ENCODE peak calls at places on chromosome 15, in six cellular contexts. B is fibroblast of mammary gland, Q is fibroblast of lung, E is dorsolateral prefrontal cortex, K is bronchial epithelial cell, O is cardiac muscle cell. U is an unnamed sample.

GRCh38 chr15:53976844-53977392 is 1.3 kb upstream of the UNC13C start:
- DNase-seq in B (no peak), Q (no peak), E (no peak), K (peak), O (no peak), U (no peak)

GRCh38 chr15:81504170-81504905 is 130.3 kb upstream of the TMC3 start:
- DNase-seq in B (peak), Q (peak), E (no peak), K (peak), O (peak), U (no peak)

GRCh38 chr15:70077436-70077835 is 20.3 kb downstream of the TLE3 start:
- DNase-seq in B (no peak), Q (no peak), E (no peak), K (no peak), O (no peak), U (no peak)

GRCh38 chr15:52137432-52138357 is 25.1 kb upstream of the BCL2L10 start:
- DNase-seq in B (no peak), Q (no peak), E (no peak), K (no peak), O (no peak), U (no peak)

GRCh38 chr15:75200765-75201608 is 695 bp upstream of the C15orf39 start:
- DNase-seq in B (no peak), Q (peak), E (no peak), K (peak), O (no peak), U (no peak)

GRCh38 chr15:59553879-59554735 is 57.5 kb upstream of the GCNT3 start:
- DNase-seq in B (peak), Q (peak), E (no peak), K (peak), O (peak), U (peak)

GRCh38 chr15:67825880-67826716 is 789 bp downstream of the SKOR1 start:
- DNase-seq in B (no peak), Q (no peak), E (peak), K (no peak), O (no peak), U (no peak)

GRCh38 chr15:62895139-62895866 is 147.2 kb upstream of the TPM1 start:
- DNase-seq in B (peak), Q (peak), E (no peak), K (peak), O (peak), U (no peak)

GRCh38 chr15:31476411-31476810 is 149.8 kb downstream of the KLF13 start:
- DNase-seq in B (no peak), Q (no peak), E (no peak), K (no peak), O (no peak), U (no peak)

GRCh38 chr15:39407116-39407515 is 173.8 kb upstream of the THBS1 start:
- DNase-seq in B (peak), Q (no peak), E (no peak), K (no peak), O (peak), U (no peak)

GRCh38 chr15:60871731-60872130 is 357.4 kb downstream of the RORA start:
- DNase-seq in B (peak), Q (peak), E (no peak), K (peak), O (peak), U (peak)

GRCh38 chr15:59372352-59373211 is at the start of gene MYO1E:
- DNase-seq in B (peak), Q (peak), E (peak), K (peak), O (peak), U (peak)

GRCh38 chr15:57079446-57079845 is 161.0 kb downstream of the TCF12 start:
- DNase-seq in B (no peak), Q (peak), E (no peak), K (no peak), O (no peak), U (peak)
- TF ChIP-seq CTCF in B (no peak), Q (no peak), E (no peak), K (no peak), O (no peak), U (peak)

DNA sequence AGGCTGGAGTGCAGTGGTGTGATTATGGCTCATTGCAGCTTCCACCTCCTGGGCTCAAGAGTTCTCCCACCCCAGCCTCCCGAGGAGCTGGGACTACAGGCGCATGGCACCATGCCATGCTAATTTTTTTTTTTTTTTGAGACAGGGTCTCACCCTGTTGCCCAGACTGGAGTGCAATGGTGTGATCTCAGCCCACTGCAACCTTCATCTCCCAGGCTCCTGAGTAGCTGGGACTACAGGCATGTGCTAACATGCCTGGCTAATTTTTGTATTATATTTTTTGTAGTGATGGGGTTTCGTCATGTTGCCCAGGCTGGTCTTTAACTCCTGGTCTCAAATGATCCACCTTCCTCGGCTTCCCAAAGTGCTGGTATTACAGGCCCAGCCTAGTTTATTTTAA is 4.0 kb downstream of the TEX9 start:
- DNase-seq in B (no peak), Q (no peak), E (no peak), K (peak), O (no peak), U (no peak)
- H3K4me3 ChIP-seq in B (no peak), Q (no peak), E (no peak), K (no peak), O (no peak), U (no peak)

DNA sequence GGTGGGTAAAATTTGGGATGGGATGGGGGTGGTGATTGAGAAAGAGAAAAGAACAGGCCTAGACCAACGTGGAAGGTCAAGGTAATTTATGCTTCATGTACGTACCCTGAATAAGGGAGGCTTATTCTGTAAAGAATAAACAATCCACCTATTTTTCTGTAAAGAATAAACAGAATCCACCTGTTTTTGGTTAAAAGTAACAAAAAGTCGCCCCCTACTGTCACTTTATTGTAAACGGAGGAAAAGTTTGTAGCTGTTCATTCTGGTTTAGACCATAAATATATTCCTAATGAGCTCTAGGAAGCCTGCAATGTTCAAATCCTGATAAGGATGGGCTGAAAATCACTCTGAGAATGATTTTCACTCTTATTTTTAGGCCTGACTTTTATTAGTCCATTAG is 23.5 kb upstream of the SQOR start:
- DNase-seq in B (peak), Q (no peak), E (no peak), K (no peak), O (peak), U (no peak)
- TF ChIP-seq CTCF in B (peak), Q (peak), E (peak), K (peak), O (peak), U (peak)

GRCh38 chr15:66715736-66716667 is 14.0 kb downstream of the SMAD6 start:
- DNase-seq in B (no peak), Q (no peak), E (no peak), K (no peak), O (no peak), U (no peak)

GRCh38 chr15:66719471-66719870 is 17.4 kb downstream of the SMAD6 start:
- DNase-seq in B (no peak), Q (no peak), E (no peak), K (no peak), O (no peak), U (no peak)

GRCh38 chr15:66720206-66721010 is 18.4 kb downstream of the SMAD6 start:
- DNase-seq in B (peak), Q (peak), E (no peak), K (peak), O (peak), U (no peak)

GRCh38 chr15:66716668-66717025 is 14.6 kb downstream of the SMAD6 start:
- DNase-seq in B (peak), Q (no peak), E (no peak), K (no peak), O (no peak), U (no peak)

GRCh38 chr15:66718220-66718988 is 16.4 kb downstream of the SMAD6 start:
- DNase-seq in B (no peak), Q (no peak), E (no peak), K (no peak), O (no peak), U (no peak)
- H3K4me3 ChIP-seq in B (no peak), Q (no peak), E (no peak), K (no peak), O (no peak), U (no peak)

GRCh38 chr15:101436526-101436925 is 53.0 kb downstream of the PCSK6 start:
- DNase-seq in B (no peak), Q (no peak), E (no peak), K (no peak), O (no peak), U (no peak)
- TF ChIP-seq CTCF in B (no peak), Q (no peak), E (no peak), K (no peak), O (no peak), U (no peak)

DNA sequence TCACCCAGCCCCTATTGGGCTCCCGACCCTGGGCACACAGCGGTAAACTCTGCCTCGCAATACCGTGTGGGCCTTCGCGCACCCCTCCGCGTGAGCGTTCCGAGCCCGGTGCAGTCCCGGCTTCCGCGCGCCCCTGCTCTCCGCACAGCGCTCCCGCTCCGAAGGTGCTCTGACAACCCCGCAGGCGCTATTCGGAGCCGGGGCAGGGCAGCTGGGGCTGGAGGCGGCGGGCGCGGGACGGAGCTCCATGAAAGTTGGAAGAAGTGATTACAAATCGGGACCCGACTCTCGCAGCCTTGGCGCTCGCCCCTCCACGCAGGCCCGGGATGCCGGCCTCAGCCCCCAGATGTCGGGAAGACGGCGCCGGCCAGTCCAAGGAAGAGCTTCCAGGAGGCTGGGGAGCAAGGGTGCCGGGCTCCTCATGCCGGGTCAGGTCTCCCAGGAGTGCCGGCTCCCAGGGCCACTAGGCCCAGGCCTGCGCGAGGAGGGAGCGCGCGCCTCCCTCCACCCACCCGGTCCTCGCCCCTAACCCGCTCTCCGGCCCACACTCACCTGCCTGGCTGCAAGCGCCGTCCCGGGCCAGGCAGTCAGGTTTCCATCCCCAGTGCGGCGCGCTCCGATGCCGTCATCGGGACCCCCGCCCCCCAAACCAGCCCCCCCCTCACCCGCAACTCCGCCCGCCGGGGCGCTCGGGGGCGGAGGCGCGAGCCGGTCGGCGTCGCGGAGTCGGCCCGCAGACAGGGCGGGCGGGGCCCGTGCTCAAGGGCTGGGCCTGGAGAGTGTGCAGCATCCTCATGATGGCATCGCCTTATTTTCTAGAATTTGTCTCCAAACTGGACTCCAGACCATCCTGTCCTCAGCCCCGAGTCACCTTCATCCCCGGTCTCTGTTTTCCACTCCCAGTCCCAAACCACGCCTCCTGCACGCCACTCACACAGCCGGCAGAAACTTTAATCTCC is at the start of gene KIF7:
- DNase-seq in B (peak), Q (peak), E (no peak), K (no peak), O (peak), U (peak)
- H3K4me3 ChIP-seq in B (peak), Q (peak), E (peak), K (peak), O (peak), U (peak)

DNA sequence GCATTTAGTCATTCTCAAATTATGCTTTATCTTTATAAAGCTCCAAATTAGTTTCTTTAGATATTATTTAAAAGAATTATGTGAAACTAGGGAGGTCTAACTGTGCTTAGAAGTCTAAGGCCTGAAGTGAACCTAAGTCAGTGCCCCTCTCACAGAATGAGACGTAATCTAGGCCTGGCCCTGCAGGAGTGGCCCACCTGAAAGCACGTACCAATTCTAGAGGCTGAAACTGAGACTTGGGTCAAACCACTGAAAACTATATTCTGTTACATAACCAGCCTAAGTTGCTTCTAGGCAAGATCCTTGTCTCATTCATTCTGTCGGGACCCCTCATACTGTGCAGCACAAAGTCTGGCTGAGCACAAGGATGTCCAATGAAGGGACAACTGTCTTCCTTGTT is 143.7 kb downstream of the ISL2 start:
- DNase-seq in B (no peak), Q (no peak), E (no peak), K (no peak), O (no peak), U (no peak)
- TF ChIP-seq CTCF in B (no peak), Q (no peak), E (no peak), K (no peak), O (no peak), U (no peak)

GRCh38 chr15:40942865-40943264 is 10.4 kb upstream of the CHAC1 start:
- DNase-seq in B (no peak), Q (no peak), E (no peak), K (no peak), O (no peak), U (no peak)
- H3K4me3 ChIP-seq in B (no peak), Q (no peak), E (no peak), K (no peak), O (no peak), U (no peak)

DNA sequence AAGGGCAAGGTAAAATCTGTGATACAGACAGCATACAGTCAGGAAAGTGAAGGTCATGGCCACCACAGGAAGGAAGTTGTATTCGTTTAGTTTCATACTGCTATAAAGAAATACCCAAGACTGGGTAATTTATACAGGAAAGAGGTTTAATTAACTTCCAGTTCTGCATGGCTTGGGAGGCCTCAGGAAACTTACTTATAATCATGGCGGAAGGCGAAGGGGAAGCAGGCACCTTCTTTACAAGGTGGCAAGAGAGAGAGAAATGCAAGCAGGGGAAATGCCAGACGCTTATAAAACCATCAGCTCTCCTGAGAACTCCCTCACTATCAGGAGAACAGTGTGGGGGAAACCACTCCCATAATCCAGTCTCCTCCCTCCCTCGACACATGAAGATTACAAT is 353.7 kb upstream of the SEMA6D start:
- DNase-seq in B (no peak), Q (no peak), E (no peak), K (no peak), O (no peak), U (no peak)
- TF ChIP-seq CTCF in B (no peak), Q (no peak), E (no peak), K (no peak), O (no peak), U (no peak)

U was measured in astrocyte of the cerebellum.